ENCODE peak calls at places on chromosomes 1 and 21, in six cellular contexts. C is CD8-positive, alpha-beta memory T cell; X is naive thymus-derived CD4-positive, alpha-beta T cell; N is astrocyte; Q is small intestine; H is GM12878. T is an unnamed sample. For H3K4me1, the result is how much of the 10 kb centered on the place peaks cover.

GRCh38 chr1:209882286-209882685 is 54.5 kb downstream of the UTP25 start:
- DNase-seq in C (no peak), X (no peak), N (no peak), Q (no peak), H (no peak), T (no peak)

GRCh38 chr1:68339505-68339904 is 107.2 kb upstream of the WLS start:
- DNase-seq in C (no peak), X (no peak), N (no peak), Q (no peak), H (no peak), T (no peak)

GRCh38 chr1:108955881-108956280 is 7.4 kb downstream of the CLCC1 start:
- DNase-seq in C (no peak), X (no peak), N (no peak), Q (no peak), H (no peak), T (no peak)

GRCh38 chr1:24294228-24294672 is 24.9 kb upstream of the GRHL3 start:
- DNase-seq in C (no peak), X (no peak), N (peak), Q (no peak), H (no peak), T (peak)

GRCh38 chr1:111174070-111174469 is 26.4 kb downstream of the DENND2D start:
- DNase-seq in C (no peak), X (no peak), N (no peak), Q (no peak), H (no peak), T (no peak)

GRCh38 chr1:208043690-208044089 is 132.8 kb upstream of the CD34 start:
- DNase-seq in C (no peak), X (no peak), N (no peak), Q (no peak), H (no peak), T (no peak)

GRCh38 chr21:39314155-39315027 is 959 bp upstream of the BRWD1 start:
- DNase-seq in C (peak), X (peak), N (peak), Q (peak), H (no peak), T (peak)

GRCh38 chr1:91098299-91098901 is 76.6 kb upstream of the ZNF644 start:
- DNase-seq in C (no peak), X (no peak), N (no peak), Q (no peak), H (no peak), T (no peak)

GRCh38 chr1:213393860-213394259 is 342.8 kb downstream of the RPS6KC1 start:
- DNase-seq in C (no peak), X (no peak), N (no peak), Q (no peak), H (no peak), T (no peak)

GRCh38 chr1:48610628-48611542 is 138.9 kb upstream of the SPATA6 start:
- DNase-seq in C (no peak), X (no peak), N (no peak), Q (no peak), H (no peak), T (no peak)

GRCh38 chr1:208278638-208279037 is 34.5 kb upstream of the PLXNA2 start:
- DNase-seq in C (no peak), X (no peak), N (no peak), Q (no peak), H (no peak), T (no peak)

GRCh38 chr1:115505157-115505571 is 136.6 kb upstream of the VANGL1 start:
- DNase-seq in C (no peak), X (no peak), N (peak), Q (no peak), H (no peak), T (no peak)

GRCh38 chr1:246151796-246152434 is 355.2 kb downstream of the SMYD3 start:
- DNase-seq in C (no peak), X (no peak), N (no peak), Q (no peak), H (no peak), T (peak)

GRCh38 chr1:180265871-180266270 is 35.8 kb downstream of the LHX4 start:
- DNase-seq in C (no peak), X (no peak), N (no peak), Q (no peak), H (no peak), T (peak)

GRCh38 chr1:231806623-231807470 is 180.3 kb downstream of the DISC1 start:
- DNase-seq in C (no peak), X (peak), N (no peak), Q (peak), H (no peak), T (peak)

GRCh38 chr1:245575710-245576109 is 420.9 kb downstream of the KIF26B start:
- DNase-seq in C (no peak), X (no peak), N (no peak), Q (no peak), H (no peak), T (no peak)

GRCh38 chr21:14657241-14658008 is 111.3 kb upstream of the SAMSN1 start:
- DNase-seq in C (no peak), X (no peak), N (no peak), Q (no peak), H (no peak), T (no peak)

GRCh38 chr1:27299385-27300252 is 22.3 kb upstream of the TMEM222 start:
- DNase-seq in C (no peak), X (no peak), N (peak), Q (no peak), H (no peak), T (peak)

GRCh38 chr21:36072453-36073167 is 2.8 kb downstream of the CBR1 start:
- DNase-seq in C (no peak), X (no peak), N (no peak), Q (peak), H (no peak), T (no peak)

GRCh38 chr1:23344987-23345472 is 946 bp upstream of the HNRNPR start:
- DNase-seq in C (no peak), X (no peak), N (no peak), Q (no peak), H (no peak), T (no peak)

GRCh38 chr1:5880630-5881405 is 111.4 kb downstream of the NPHP4 start:
- DNase-seq in C (no peak), X (no peak), N (no peak), Q (no peak), H (no peak), T (no peak)

GRCh38 chr21:43893536-43894205 is 28.6 kb downstream of the AGPAT3 start:
- DNase-seq in C (no peak), X (peak), N (peak), Q (peak), H (no peak), T (no peak)

GRCh38 chr1:27496604-27497155 is 6.7 kb upstream of the WASF2 start:
- DNase-seq in C (no peak), X (no peak), N (peak), Q (no peak), H (no peak), T (peak)

GRCh38 chr1:178374016-178374415 is 122.7 kb downstream of the CLEC20A start:
- DNase-seq in C (no peak), X (no peak), N (peak), Q (no peak), H (no peak), T (no peak)

GRCh38 chr21:18350216-18350615 is 53.4 kb downstream of the TMPRSS15 start:
- DNase-seq in C (no peak), X (no peak), N (peak), Q (no peak), H (no peak), T (no peak)

GRCh38 chr1:81702903-81703302 is 97.8 kb upstream of the ADGRL2 start:
- DNase-seq in C (no peak), X (no peak), N (peak), Q (no peak), H (no peak), T (no peak)

GRCh38 chr1:218401896-218402770 is 57.0 kb downstream of the TGFB2 start:
- DNase-seq in C (no peak), X (no peak), N (peak), Q (no peak), H (no peak), T (no peak)

GRCh38 chr1:221688488-221688843 is 53.4 kb downstream of the DUSP10 start:
- DNase-seq in C (no peak), X (no peak), N (no peak), Q (no peak), H (no peak), T (no peak)

GRCh38 chr1:162147760-162148159 is 78.3 kb downstream of the NOS1AP start:
- DNase-seq in C (no peak), X (no peak), N (no peak), Q (no peak), H (no peak), T (peak)

GRCh38 chr1:33099290-33100118 is 18.6 kb downstream of the AZIN2 start:
- DNase-seq in C (peak), X (peak), N (peak), Q (peak), H (peak), T (peak)

DNA sequence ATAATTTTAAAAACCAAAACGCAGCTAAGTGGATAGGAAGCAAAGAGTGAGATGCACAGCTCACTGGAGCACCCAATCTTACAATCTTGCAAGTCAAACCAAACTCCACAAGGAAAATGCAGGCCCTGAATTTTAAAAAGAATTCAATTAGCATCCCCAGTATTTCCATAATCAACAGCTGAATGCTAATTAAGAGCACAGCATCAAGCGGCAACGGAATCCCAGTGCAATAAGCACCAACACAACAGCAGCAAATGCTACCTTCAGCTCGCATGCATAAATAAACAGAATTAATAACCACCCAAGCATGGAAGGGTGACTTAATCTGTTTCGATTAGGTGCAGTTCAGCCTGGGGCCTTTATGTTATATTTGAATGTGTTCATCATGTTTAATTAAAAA is 142.9 kb downstream of the SLC45A1 start:
- DNase-seq in C (no peak), X (no peak), N (no peak), Q (no peak), H (no peak), T (no peak)
- H3K27ac ChIP-seq in C (no peak), X (no peak), N (no peak), Q (no peak), H (no peak), T (peak)

DNA sequence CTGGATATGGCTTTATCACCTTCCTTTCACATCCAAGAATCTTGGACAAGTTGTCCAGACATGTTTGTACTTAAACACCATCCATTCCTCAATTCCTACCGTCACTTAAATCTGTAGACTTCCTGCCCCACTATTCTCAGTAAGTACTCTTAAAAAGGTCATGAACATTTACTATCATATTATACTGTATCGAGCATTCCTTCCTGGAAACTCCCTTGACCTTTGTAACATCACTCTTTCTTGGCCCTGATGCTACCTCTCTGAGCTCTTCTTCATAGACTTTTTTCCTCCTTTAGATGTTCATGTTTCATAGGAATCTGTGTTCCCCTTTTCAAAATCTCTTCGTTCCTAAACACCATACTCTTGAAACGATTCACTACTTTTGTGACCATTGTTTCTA is 15.5 kb downstream of the BLZF1 start:
- DNase-seq in C (no peak), X (no peak), N (no peak), Q (peak), H (no peak), T (no peak)
- H3K4me3 ChIP-seq in C (no peak), X (no peak), N (no peak), Q (no peak), H (no peak), T (no peak)

DNA sequence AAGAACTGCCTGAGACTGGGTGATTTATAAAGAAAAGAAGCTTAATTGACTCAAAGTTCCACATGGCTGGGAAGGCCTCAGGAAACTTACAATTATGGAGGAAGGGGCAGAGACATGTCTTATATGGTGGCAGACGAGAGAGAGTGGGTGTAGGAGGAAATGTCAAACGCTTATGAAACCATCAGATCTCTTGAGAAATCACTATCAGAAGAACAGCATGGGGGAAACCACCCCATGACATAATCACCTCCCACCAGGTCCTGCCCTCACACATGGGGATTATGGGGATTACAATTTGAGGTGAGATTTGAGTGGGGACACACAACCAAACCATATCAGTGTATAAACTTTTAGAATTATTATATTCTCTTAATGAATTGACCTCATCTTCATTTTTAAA is 335.9 kb upstream of the DPYD start:
- DNase-seq in C (no peak), X (no peak), N (no peak), Q (no peak), H (no peak), T (no peak)
- H3K4me1 ChIP-seq in C (under half), X (under half), N (under half), Q (under half), H (under half), T (under half)

DNA sequence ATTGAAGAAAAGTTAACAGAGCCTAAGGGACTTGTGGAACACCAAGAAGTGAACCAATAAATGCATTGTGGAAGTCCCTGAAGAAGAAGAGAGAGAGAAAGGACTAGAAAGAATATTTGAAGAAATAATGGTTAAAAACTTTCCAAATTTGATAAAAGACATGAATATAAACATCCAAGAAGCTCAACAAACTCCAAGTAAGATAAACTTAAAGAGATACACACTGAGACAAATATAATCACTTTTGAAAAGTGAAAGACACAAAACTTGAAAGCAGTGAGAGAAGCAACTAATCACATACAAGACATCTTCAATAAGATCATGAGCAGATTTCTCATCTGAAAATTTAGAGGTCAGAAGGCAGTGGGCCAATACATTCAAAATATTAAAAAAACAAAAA is 91.2 kb downstream of the MPZL1 start:
- DNase-seq in C (no peak), X (no peak), N (no peak), Q (no peak), H (no peak), T (no peak)
- H3K27ac ChIP-seq in C (no peak), X (no peak), N (no peak), Q (no peak), H (no peak), T (no peak)

GRCh38 chr1:9293241-9293511 is 482 bp downstream of the SPSB1 start:
- DNase-seq in C (no peak), X (no peak), N (no peak), Q (no peak), H (no peak), T (no peak)

GRCh38 chr1:9293512-9294439 is 1.1 kb downstream of the SPSB1 start:
- DNase-seq in C (peak), X (peak), N (peak), Q (peak), H (no peak), T (peak)

GRCh38 chr1:9294910-9295636 is 2.4 kb downstream of the SPSB1 start:
- DNase-seq in C (no peak), X (no peak), N (peak), Q (peak), H (no peak), T (no peak)

GRCh38 chr1:9295884-9296283 is 3.2 kb downstream of the SPSB1 start:
- DNase-seq in C (no peak), X (no peak), N (no peak), Q (peak), H (no peak), T (no peak)

GRCh38 chr1:9294440-9294773 is 1.7 kb downstream of the SPSB1 start:
- DNase-seq in C (no peak), X (no peak), N (peak), Q (no peak), H (no peak), T (no peak)
- H3K4me3 ChIP-seq in C (no peak), X (peak), N (peak), Q (no peak), H (no peak), T (peak)

GRCh38 chr1:110098222-110099026 is 13.8 kb upstream of the UBL4B start:
- DNase-seq in C (no peak), X (no peak), N (no peak), Q (no peak), H (no peak), T (no peak)
- H3K4me1 ChIP-seq in C (under half), X (under half), N (under half), Q (under half), H (under half), T (under half)

GRCh38 chr1:188652678-188653077 is 1823.9 kb downstream of the PLA2G4A start:
- DNase-seq in C (no peak), X (no peak), N (peak), Q (no peak), H (no peak), T (no peak)
- H3K27ac ChIP-seq in C (no peak), X (no peak), N (peak), Q (no peak), H (no peak), T (no peak)